ENCODE peak calls at places on chromosomes 13 and 19, in four cellular contexts. K is tibial artery, H is testis, E is cardiac muscle cell. U is an unnamed sample.

GRCh38 chr13:28046981-28047380 is 53.4 kb downstream of the FLT3 start:
- DNase-seq in K (no peak), H (no peak), E (no peak), U (no peak)

GRCh38 chr13:107284168-107284567 is 716.2 kb upstream of the ARGLU1 start:
- DNase-seq in K (no peak), H (no peak), E (no peak), U (no peak)

GRCh38 chr19:4583961-4584669 is 24.6 kb upstream of the SEMA6B start:
- DNase-seq in K (no peak), H (peak; percentile 57), E (no peak), U (peak; percentile 72)

GRCh38 chr13:48504606-48505369 is 28.1 kb downstream of the RCBTB2 start:
- DNase-seq in K (no peak), H (peak; percentile 37), E (no peak), U (no peak)

GRCh38 chr19:30664358-30665058 is 292.3 kb downstream of the ZNF536 start:
- DNase-seq in K (no peak), H (peak; percentile 78), E (peak; percentile 32), U (peak; percentile 53)

GRCh38 chr19:49643466-49643865 is 1.5 kb downstream of the SCAF1 start:
- DNase-seq in K (no peak), H (no peak), E (no peak), U (no peak)

GRCh38 chr19:1082165-1082927 is 12.8 kb downstream of the POLR2E start:
- DNase-seq in K (no peak), H (peak; percentile 92), E (peak; percentile 91), U (peak; percentile 57)

GRCh38 chr13:78595458-78595818 is 7.9 kb downstream of the POU4F1 start:
- DNase-seq in K (no peak), H (no peak), E (no peak), U (no peak)

GRCh38 chr19:40666803-40667438 is 23.5 kb downstream of the NUMBL start:
- DNase-seq in K (no peak), H (no peak), E (no peak), U (no peak)

GRCh38 chr19:56350416-56351045 is 35.9 kb upstream of the ZSCAN5A start:
- DNase-seq in K (peak; percentile 56), H (peak; percentile 50), E (peak; percentile 56), U (peak; percentile 46)

GRCh38 chr13:49998714-49999624 is 2.1 kb downstream of the TRIM13 start:
- DNase-seq in K (no peak), H (no peak), E (no peak), U (no peak)
- H3K4me3 ChIP-seq in K (peak overlapping the region; percentile 91), H (no peak overlapping the region), E (peak overlapping the region; percentile 73), U (no peak overlapping the region)

DNA sequence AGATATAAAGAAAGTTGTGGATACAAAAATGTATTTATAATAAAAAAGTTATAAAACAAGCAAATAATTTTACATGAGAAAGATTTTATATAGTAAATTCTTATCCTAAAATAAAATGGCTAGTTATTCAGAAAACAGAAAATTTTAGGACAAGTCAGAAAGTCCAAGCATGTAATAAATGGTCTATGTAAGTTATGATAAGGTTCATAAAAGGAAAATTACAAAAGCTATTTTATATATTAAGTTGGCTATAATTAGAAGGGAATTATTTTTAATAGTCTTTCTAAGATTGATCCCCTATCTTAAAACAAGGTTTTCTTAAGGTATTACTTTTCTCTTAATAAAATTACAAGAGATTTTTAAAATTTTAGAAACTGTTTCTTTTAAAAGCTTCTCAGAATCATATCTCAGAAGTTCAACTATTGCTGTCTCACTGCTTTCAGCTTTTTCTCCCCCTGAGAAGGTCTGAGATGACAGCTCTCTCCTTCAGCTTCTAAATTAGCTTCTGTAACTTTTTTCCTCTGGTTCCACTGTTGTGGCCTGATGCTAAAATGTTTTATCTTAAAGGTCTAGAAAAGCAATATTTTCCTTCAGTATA is 8.7 kb downstream of the CCDC169 start:
- DNase-seq in K (no peak), H (no peak), E (peak; percentile 2), U (no peak)
- TF ChIP-seq CTCF in K (no peak), H (no peak), E (no peak), U (no peak)

GRCh38 chr19:50717026-50717723 is 2.4 kb downstream of the SHANK1 start:
- DNase-seq in K (no peak), H (no peak), E (no peak), U (no peak)
- H3K4me3 ChIP-seq in K (no peak overlapping the region), H (no peak overlapping the region), E (no peak overlapping the region), U (no peak overlapping the region)

DNA sequence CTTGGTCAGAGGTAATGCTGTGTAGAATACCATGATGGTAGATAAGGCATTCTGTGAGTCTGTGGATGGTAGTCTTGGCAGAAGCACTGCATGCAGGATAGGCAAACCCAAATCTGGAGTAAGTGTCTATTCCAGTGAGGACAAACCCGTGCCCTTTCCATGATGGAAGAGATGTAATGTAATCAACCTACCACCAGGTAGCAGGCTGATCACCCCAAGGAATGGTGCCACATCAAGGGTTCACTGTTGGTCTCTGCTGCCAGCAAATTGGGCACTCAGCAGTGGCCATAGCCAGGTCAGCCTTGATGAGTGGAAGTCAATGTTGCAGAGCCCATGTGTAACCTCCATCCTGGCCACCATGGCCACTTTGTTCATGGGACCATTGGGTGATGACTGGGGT is 155.0 kb downstream of the RAP2A start:
- DNase-seq in K (no peak), H (no peak), E (no peak), U (no peak)
- TF ChIP-seq CTCF in K (no peak), H (no peak), E (no peak), U (peak; percentile 46)

GRCh38 chr19:18932216-18932841 is 8.7 kb downstream of the HOMER3 start:
- DNase-seq in K (peak; percentile 74), H (peak; percentile 85), E (peak; percentile 88), U (peak; percentile 68)
- H3K4me3 ChIP-seq in K (no peak overlapping the region), H (peak overlapping the region; percentile 48), E (peak overlapping the region; percentile 2), U (no peak overlapping the region)

GRCh38 chr19:32232449-32232848 is 113.0 kb upstream of the ZNF507 start:
- DNase-seq in K (no peak), H (no peak), E (no peak), U (no peak)
- TF ChIP-seq CTCF in K (no peak), H (no peak), E (no peak), U (no peak)

GRCh38 chr13:20161275-20161950 is 561 bp upstream of the GJA3 start:
- DNase-seq in K (no peak), H (peak; percentile 61), E (peak; percentile 82), U (no peak)

GRCh38 chr13:20157387-20157786 is 3.5 kb downstream of the GJA3 start:
- DNase-seq in K (no peak), H (no peak), E (no peak), U (no peak)

GRCh38 chr13:20161951-20162300 is 1.1 kb upstream of the GJA3 start:
- DNase-seq in K (no peak), H (no peak), E (no peak), U (no peak)

GRCh38 chr13:20160346-20161274 is at the start of gene GJA3:
- DNase-seq in K (no peak), H (peak; percentile 84), E (peak; percentile 86), U (peak; percentile 50)

DNA sequence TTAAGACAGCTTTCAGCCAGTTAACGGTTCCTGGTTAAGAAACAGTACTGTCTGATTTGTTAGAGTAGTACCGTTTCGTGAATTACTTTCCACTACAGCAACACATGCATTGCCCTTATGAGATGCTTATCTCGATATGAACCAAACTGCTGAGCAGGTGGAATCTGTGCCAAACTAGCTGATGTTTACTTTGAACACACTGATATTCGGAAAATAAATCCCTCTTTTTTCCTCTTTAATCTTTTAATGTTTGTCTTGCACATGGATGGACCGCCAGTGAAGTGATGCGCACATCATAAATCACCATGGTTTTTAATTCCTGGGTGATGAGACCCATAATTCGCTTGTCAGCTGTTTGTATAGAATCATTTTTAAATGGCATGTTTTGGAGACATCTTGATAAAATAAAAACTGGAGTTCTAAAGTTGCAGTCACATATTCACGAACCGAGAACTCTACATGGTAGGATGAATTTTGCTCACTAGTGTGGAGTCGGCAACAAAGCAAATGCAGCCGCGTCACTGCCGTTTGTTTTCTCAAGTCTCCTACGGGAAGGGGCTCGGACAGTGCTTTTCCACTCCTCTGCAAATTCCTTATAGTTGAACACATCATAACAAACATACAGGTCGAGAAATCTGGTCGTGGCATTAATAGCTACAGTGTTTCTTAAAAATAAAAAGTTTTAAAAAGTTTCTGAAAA is 1.1 kb downstream of the GJA3 start:
- DNase-seq in K (no peak), H (no peak), E (peak; percentile 65), U (no peak)
- H3K4me3 ChIP-seq in K (no peak overlapping the region), H (peak overlapping the region; percentile 68), E (peak overlapping the region; percentile 94), U (no peak overlapping the region)

GRCh38 chr13:91817250-91817649 is 418.8 kb downstream of the GPC5 start:
- DNase-seq in K (no peak), H (no peak), E (no peak), U (peak; percentile 36)
- TF ChIP-seq CTCF in K (peak; percentile 16), H (no peak), E (peak; percentile 52), U (peak; percentile 46)

U was measured in WERI-Rb-1.